ENCODE peak calls at places on chromosomes 5 and 9, in six cellular contexts. One of them, this sample, is unnamed.

GRCh38 chr9:95505676-95506437 is 10.9 kb downstream of the PTCH1 start:
- DNase-seq in BE2C: peak
- DNase-seq in ovary: peak
- DNase-seq in CD8-positive, alpha-beta T cell: peak
- DNase-seq in GM12865: peak
- DNase-seq in chondrocyte: no peak
- DNase-seq in this sample: peak

GRCh38 chr9:134712922-134713321 is 71.3 kb downstream of the COL5A1 start:
- DNase-seq in CD8-positive, alpha-beta T cell: no peak
- DNase-seq in BE2C: no peak
- DNase-seq in chondrocyte: no peak
- DNase-seq in GM12865: no peak
- DNase-seq in ovary: peak
- DNase-seq in this sample: no peak

GRCh38 chr9:93536874-93537273 is 39.5 kb upstream of the PHF2 start:
- DNase-seq in chondrocyte: no peak
- DNase-seq in BE2C: no peak
- DNase-seq in CD8-positive, alpha-beta T cell: no peak
- DNase-seq in ovary: no peak
- DNase-seq in GM12865: no peak
- DNase-seq in this sample: no peak

GRCh38 chr5:77641397-77641943 is 3.0 kb upstream of the OTP start:
- DNase-seq in GM12865: no peak
- DNase-seq in CD8-positive, alpha-beta T cell: no peak
- DNase-seq in ovary: no peak
- DNase-seq in BE2C: no peak
- DNase-seq in chondrocyte: no peak
- DNase-seq in this sample: no peak

GRCh38 chr5:98839469-98840383 is 66.3 kb downstream of the RGMB start:
- DNase-seq in BE2C: peak
- DNase-seq in CD8-positive, alpha-beta T cell: no peak
- DNase-seq in chondrocyte: no peak
- DNase-seq in ovary: no peak
- DNase-seq in GM12865: no peak
- DNase-seq in this sample: peak

GRCh38 chr9:134455951-134456739 is 129.9 kb downstream of the RXRA start:
- DNase-seq in ovary: peak
- DNase-seq in chondrocyte: no peak
- DNase-seq in BE2C: peak
- DNase-seq in CD8-positive, alpha-beta T cell: peak
- DNase-seq in GM12865: peak
- DNase-seq in this sample: peak

GRCh38 chr5:119207105-119207504 is 136.2 kb downstream of the DMXL1 start:
- DNase-seq in CD8-positive, alpha-beta T cell: no peak
- DNase-seq in BE2C: no peak
- DNase-seq in GM12865: no peak
- DNase-seq in ovary: no peak
- DNase-seq in chondrocyte: no peak
- DNase-seq in this sample: no peak

GRCh38 chr9:86516564-86516963 is 162.4 kb upstream of the TUT7 start:
- DNase-seq in ovary: no peak
- DNase-seq in CD8-positive, alpha-beta T cell: no peak
- DNase-seq in chondrocyte: no peak
- DNase-seq in BE2C: no peak
- DNase-seq in GM12865: no peak
- DNase-seq in this sample: no peak

GRCh38 chr5:115735108-115735998 is 81.1 kb downstream of the CDO1 start:
- DNase-seq in GM12865: no peak
- DNase-seq in ovary: no peak
- DNase-seq in CD8-positive, alpha-beta T cell: no peak
- DNase-seq in chondrocyte: no peak
- DNase-seq in BE2C: no peak
- DNase-seq in this sample: no peak

GRCh38 chr9:79812507-79813261 is 240.9 kb downstream of the TLE4 start:
- DNase-seq in ovary: no peak
- DNase-seq in CD8-positive, alpha-beta T cell: no peak
- DNase-seq in chondrocyte: no peak
- DNase-seq in BE2C: no peak
- DNase-seq in GM12865: peak
- DNase-seq in this sample: peak

GRCh38 chr5:91283899-91284298 is 99.2 kb downstream of the ARRDC3 start:
- DNase-seq in BE2C: no peak
- DNase-seq in CD8-positive, alpha-beta T cell: no peak
- DNase-seq in chondrocyte: no peak
- DNase-seq in GM12865: no peak
- DNase-seq in ovary: no peak
- DNase-seq in this sample: no peak

GRCh38 chr9:80873861-80874260 is 815.5 kb downstream of the TLE1 start:
- DNase-seq in ovary: no peak
- DNase-seq in CD8-positive, alpha-beta T cell: no peak
- DNase-seq in chondrocyte: no peak
- DNase-seq in GM12865: no peak
- DNase-seq in BE2C: no peak
- DNase-seq in this sample: no peak

GRCh38 chr5:126801992-126802294 is 25.0 kb downstream of the LMNB1 start:
- DNase-seq in GM12865: peak
- DNase-seq in ovary: no peak
- DNase-seq in chondrocyte: no peak
- DNase-seq in BE2C: no peak
- DNase-seq in CD8-positive, alpha-beta T cell: no peak
- DNase-seq in this sample: peak

GRCh38 chr5:39671421-39672110 is 246.8 kb upstream of the DAB2 start:
- DNase-seq in CD8-positive, alpha-beta T cell: no peak
- DNase-seq in ovary: no peak
- DNase-seq in GM12865: no peak
- DNase-seq in chondrocyte: no peak
- DNase-seq in BE2C: no peak
- DNase-seq in this sample: no peak

GRCh38 chr5:134586866-134587524 is 45.6 kb downstream of the SAR1B start:
- DNase-seq in BE2C: peak
- DNase-seq in chondrocyte: peak
- DNase-seq in ovary: peak
- DNase-seq in CD8-positive, alpha-beta T cell: peak
- DNase-seq in GM12865: peak
- DNase-seq in this sample: peak

GRCh38 chr5:76175051-76175666 is 92.0 kb downstream of the SV2C start:
- DNase-seq in CD8-positive, alpha-beta T cell: peak
- DNase-seq in chondrocyte: no peak
- DNase-seq in BE2C: peak
- DNase-seq in ovary: no peak
- DNase-seq in GM12865: peak
- DNase-seq in this sample: peak

GRCh38 chr5:133246376-133247144 is 194.7 kb downstream of the HSPA4 start:
- DNase-seq in chondrocyte: no peak
- DNase-seq in BE2C: no peak
- DNase-seq in CD8-positive, alpha-beta T cell: no peak
- DNase-seq in GM12865: no peak
- DNase-seq in ovary: no peak
- DNase-seq in this sample: no peak

GRCh38 chr9:124217839-124218437 is 39.8 kb upstream of the NEK6 start:
- DNase-seq in BE2C: no peak
- DNase-seq in CD8-positive, alpha-beta T cell: no peak
- DNase-seq in chondrocyte: peak
- DNase-seq in GM12865: peak
- DNase-seq in ovary: no peak
- DNase-seq in this sample: no peak

GRCh38 chr9:116437411-116438370 is 249.4 kb upstream of the TRIM32 start:
- DNase-seq in BE2C: no peak
- DNase-seq in CD8-positive, alpha-beta T cell: no peak
- DNase-seq in ovary: no peak
- DNase-seq in chondrocyte: no peak
- DNase-seq in GM12865: no peak
- DNase-seq in this sample: no peak

GRCh38 chr5:53603009-53603687 is 42.7 kb downstream of the NDUFS4 start:
- DNase-seq in GM12865: no peak
- DNase-seq in chondrocyte: no peak
- DNase-seq in ovary: no peak
- DNase-seq in CD8-positive, alpha-beta T cell: no peak
- DNase-seq in BE2C: peak
- DNase-seq in this sample: no peak

GRCh38 chr9:124306098-124306735 is 48.5 kb downstream of the NEK6 start:
- DNase-seq in GM12865: no peak
- DNase-seq in chondrocyte: no peak
- DNase-seq in CD8-positive, alpha-beta T cell: no peak
- DNase-seq in BE2C: no peak
- DNase-seq in ovary: no peak
- DNase-seq in this sample: no peak

GRCh38 chr5:107402881-107403280 is 267.9 kb downstream of the EFNA5 start:
- DNase-seq in GM12865: no peak
- DNase-seq in chondrocyte: no peak
- DNase-seq in BE2C: peak
- DNase-seq in CD8-positive, alpha-beta T cell: no peak
- DNase-seq in ovary: peak
- DNase-seq in this sample: no peak

GRCh38 chr5:181153814-181154213 is 6.4 kb downstream of the OR2V2 start:
- DNase-seq in CD8-positive, alpha-beta T cell: no peak
- DNase-seq in GM12865: peak
- DNase-seq in ovary: no peak
- DNase-seq in BE2C: no peak
- DNase-seq in chondrocyte: no peak
- DNase-seq in this sample: no peak

GRCh38 chr5:154786414-154786813 is 31.2 kb downstream of the LARP1 start:
- DNase-seq in ovary: no peak
- DNase-seq in BE2C: no peak
- DNase-seq in chondrocyte: no peak
- DNase-seq in GM12865: no peak
- DNase-seq in CD8-positive, alpha-beta T cell: no peak
- DNase-seq in this sample: no peak

GRCh38 chr9:125536184-125537152 is 170.5 kb downstream of the MAPKAP1 start:
- DNase-seq in ovary: no peak
- DNase-seq in BE2C: peak
- DNase-seq in GM12865: no peak
- DNase-seq in CD8-positive, alpha-beta T cell: no peak
- DNase-seq in chondrocyte: no peak
- DNase-seq in this sample: no peak

GRCh38 chr9:127919253-127919815 is 2.5 kb upstream of the ST6GALNAC4 start:
- DNase-seq in chondrocyte: peak
- DNase-seq in GM12865: no peak
- DNase-seq in BE2C: peak
- DNase-seq in ovary: peak
- DNase-seq in CD8-positive, alpha-beta T cell: no peak
- DNase-seq in this sample: no peak

DNA sequence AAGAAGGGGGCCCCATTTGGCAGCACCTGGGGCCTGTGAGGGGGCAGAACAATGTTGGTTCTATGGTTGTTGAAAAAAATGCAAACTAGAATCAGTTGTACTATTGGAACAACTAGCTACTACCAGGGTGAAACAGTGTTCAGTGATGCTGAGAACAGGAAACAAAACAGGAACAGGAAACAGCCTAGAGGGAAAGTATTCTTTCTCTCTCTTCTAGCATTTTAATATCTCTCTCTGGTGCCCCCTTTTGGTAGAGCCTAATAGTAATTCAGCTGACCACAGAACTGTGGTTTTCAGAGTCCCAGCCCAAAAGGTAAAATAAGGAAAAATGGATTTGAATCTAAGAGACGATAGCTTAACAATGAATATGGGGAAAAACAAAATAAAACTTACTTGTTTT is 138.0 kb upstream of the KCNN2 start:
- DNase-seq in CD8-positive, alpha-beta T cell: no peak
- DNase-seq in chondrocyte: no peak
- DNase-seq in BE2C: peak
- DNase-seq in ovary: no peak
- DNase-seq in GM12865: peak
- DNase-seq in this sample: no peak
- TF ChIP-seq CTCF in CD8-positive, alpha-beta T cell: no peak
- TF ChIP-seq CTCF in chondrocyte: peak
- TF ChIP-seq CTCF in BE2C: peak
- TF ChIP-seq CTCF in ovary: no peak
- TF ChIP-seq CTCF in GM12865: peak
- TF ChIP-seq CTCF in this sample: peak

GRCh38 chr5:174312641-174313040 is 267.1 kb downstream of the NSG2 start:
- DNase-seq in CD8-positive, alpha-beta T cell: no peak
- DNase-seq in GM12865: no peak
- DNase-seq in chondrocyte: no peak
- DNase-seq in ovary: no peak
- DNase-seq in BE2C: no peak
- DNase-seq in this sample: no peak

GRCh38 chr5:174311121-174311520 is 265.6 kb downstream of the NSG2 start:
- DNase-seq in GM12865: no peak
- DNase-seq in ovary: no peak
- DNase-seq in BE2C: no peak
- DNase-seq in CD8-positive, alpha-beta T cell: no peak
- DNase-seq in chondrocyte: no peak
- DNase-seq in this sample: no peak

GRCh38 chr5:174313615-174314014 is 268.1 kb downstream of the NSG2 start:
- DNase-seq in CD8-positive, alpha-beta T cell: no peak
- DNase-seq in ovary: no peak
- DNase-seq in BE2C: no peak
- DNase-seq in chondrocyte: no peak
- DNase-seq in GM12865: no peak
- DNase-seq in this sample: no peak

GRCh38 chr5:174311531-174312269 is 266.2 kb downstream of the NSG2 start:
- DNase-seq in chondrocyte: no peak
- DNase-seq in BE2C: peak
- DNase-seq in ovary: peak
- DNase-seq in GM12865: peak
- DNase-seq in CD8-positive, alpha-beta T cell: peak
- DNase-seq in this sample: peak

GRCh38 chr5:174312270-174312617 is 266.7 kb downstream of the NSG2 start:
- DNase-seq in CD8-positive, alpha-beta T cell: no peak
- DNase-seq in BE2C: no peak
- DNase-seq in GM12865: no peak
- DNase-seq in chondrocyte: no peak
- DNase-seq in ovary: no peak
- DNase-seq in this sample: no peak
- TF ChIP-seq CTCF in CD8-positive, alpha-beta T cell: no peak
- TF ChIP-seq CTCF in BE2C: no peak
- TF ChIP-seq CTCF in GM12865: no peak
- TF ChIP-seq CTCF in chondrocyte: no peak
- TF ChIP-seq CTCF in ovary: peak
- TF ChIP-seq CTCF in this sample: no peak

GRCh38 chr9:24090566-24090965 is 264.5 kb upstream of the ELAVL2 start:
- DNase-seq in BE2C: no peak
- DNase-seq in ovary: no peak
- DNase-seq in GM12865: no peak
- DNase-seq in CD8-positive, alpha-beta T cell: no peak
- DNase-seq in chondrocyte: no peak
- DNase-seq in this sample: no peak
- TF ChIP-seq CTCF in BE2C: no peak
- TF ChIP-seq CTCF in ovary: no peak
- TF ChIP-seq CTCF in GM12865: no peak
- TF ChIP-seq CTCF in CD8-positive, alpha-beta T cell: no peak
- TF ChIP-seq CTCF in chondrocyte: peak
- TF ChIP-seq CTCF in this sample: no peak

DNA sequence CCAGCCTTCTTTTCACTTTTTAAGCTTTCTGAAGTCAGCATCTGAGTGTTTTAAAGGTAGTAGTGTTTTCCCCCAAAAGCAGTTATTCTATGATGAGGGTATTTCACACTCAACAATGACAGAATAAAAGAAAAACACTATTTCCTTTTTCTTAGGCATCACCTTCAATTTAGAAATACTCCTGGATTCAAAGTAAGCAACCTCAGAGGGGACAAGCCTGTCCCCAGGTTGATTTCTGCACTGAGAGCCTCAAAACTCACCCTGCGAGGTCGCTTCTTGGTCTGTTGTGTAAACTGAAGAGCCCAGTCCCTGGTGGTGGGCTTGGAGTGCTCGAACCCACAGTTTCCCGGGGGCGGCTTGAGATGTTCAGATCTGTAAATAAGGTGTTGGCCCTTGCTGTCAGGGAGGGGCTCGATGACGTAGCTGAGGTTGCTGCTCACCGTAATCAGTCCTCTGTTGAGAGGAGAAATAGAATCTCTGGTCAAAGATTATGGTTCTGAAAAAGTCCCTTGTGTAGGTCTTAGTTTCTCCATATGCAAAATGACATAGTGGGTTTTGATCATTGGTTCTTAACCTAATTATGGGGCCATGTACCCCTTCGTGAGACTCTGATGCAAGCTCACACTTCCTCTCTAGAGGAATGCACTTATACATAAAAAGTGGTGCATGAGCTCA is 55.9 kb downstream of the ADAM19 start:
- DNase-seq in BE2C: no peak
- DNase-seq in GM12865: peak
- DNase-seq in chondrocyte: no peak
- DNase-seq in CD8-positive, alpha-beta T cell: no peak
- DNase-seq in ovary: no peak
- DNase-seq in this sample: peak
- TF ChIP-seq CTCF in BE2C: no peak
- TF ChIP-seq CTCF in GM12865: no peak
- TF ChIP-seq CTCF in chondrocyte: no peak
- TF ChIP-seq CTCF in CD8-positive, alpha-beta T cell: no peak
- TF ChIP-seq CTCF in ovary: no peak
- TF ChIP-seq CTCF in this sample: no peak